ENCODE peak calls at places on chromosomes 3 and 15, in five cellular contexts. One of them, this sample, is unnamed.

GRCh38 chr3:27500051-27500450 is 15.9 kb upstream of the SLC4A7 start:
- DNase-seq in neural progenitor cell: no peak
- DNase-seq in GM10248: no peak
- DNase-seq in natural killer cell: no peak
- DNase-seq in osteocyte: no peak
- DNase-seq in this sample: no peak

GRCh38 chr3:61233828-61234227 is 17.4 kb downstream of the FHIT start:
- DNase-seq in osteocyte: no peak
- DNase-seq in neural progenitor cell: no peak
- DNase-seq in natural killer cell: no peak
- DNase-seq in GM10248: no peak
- DNase-seq in this sample: no peak

GRCh38 chr3:11650391-11650790 is 6.7 kb upstream of the VGLL4 start:
- DNase-seq in GM10248: no peak
- DNase-seq in natural killer cell: no peak
- DNase-seq in osteocyte: no peak
- DNase-seq in neural progenitor cell: no peak
- DNase-seq in this sample: no peak

GRCh38 chr3:40930131-40930538 is 269.2 kb upstream of the CTNNB1 start:
- DNase-seq in osteocyte: no peak
- DNase-seq in neural progenitor cell: no peak
- DNase-seq in natural killer cell: no peak
- DNase-seq in GM10248: no peak
- DNase-seq in this sample: no peak

GRCh38 chr15:31302778-31303433 is 23.7 kb upstream of the KLF13 start:
- DNase-seq in natural killer cell: no peak
- DNase-seq in neural progenitor cell: peak
- DNase-seq in osteocyte: peak
- DNase-seq in GM10248: peak
- DNase-seq in this sample: peak

GRCh38 chr3:43748179-43748578 is 57.4 kb downstream of the ABHD5 start:
- DNase-seq in GM10248: no peak
- DNase-seq in neural progenitor cell: no peak
- DNase-seq in natural killer cell: no peak
- DNase-seq in osteocyte: peak
- DNase-seq in this sample: no peak

GRCh38 chr3:46905661-46906451 is 28.3 kb downstream of the PTH1R start:
- DNase-seq in neural progenitor cell: no peak
- DNase-seq in natural killer cell: no peak
- DNase-seq in osteocyte: no peak
- DNase-seq in GM10248: no peak
- DNase-seq in this sample: no peak

GRCh38 chr3:29384640-29385039 is 103.8 kb downstream of the RBMS3 start:
- DNase-seq in osteocyte: no peak
- DNase-seq in neural progenitor cell: peak
- DNase-seq in GM10248: no peak
- DNase-seq in natural killer cell: no peak
- DNase-seq in this sample: no peak

GRCh38 chr3:171772427-171773056 is 37.7 kb downstream of the PLD1 start:
- DNase-seq in neural progenitor cell: peak
- DNase-seq in GM10248: peak
- DNase-seq in natural killer cell: no peak
- DNase-seq in osteocyte: no peak
- DNase-seq in this sample: peak

GRCh38 chr3:42733501-42734262 is 31.1 kb upstream of the HHATL start:
- DNase-seq in osteocyte: peak
- DNase-seq in GM10248: no peak
- DNase-seq in natural killer cell: no peak
- DNase-seq in neural progenitor cell: no peak
- DNase-seq in this sample: no peak

GRCh38 chr3:126543457-126544090 is 15.2 kb downstream of the C3orf22 start:
- DNase-seq in neural progenitor cell: no peak
- DNase-seq in osteocyte: peak
- DNase-seq in GM10248: no peak
- DNase-seq in natural killer cell: no peak
- DNase-seq in this sample: no peak

GRCh38 chr15:53116169-53116568 is 326.0 kb upstream of the ONECUT1 start:
- DNase-seq in osteocyte: no peak
- DNase-seq in natural killer cell: no peak
- DNase-seq in neural progenitor cell: no peak
- DNase-seq in GM10248: no peak
- DNase-seq in this sample: no peak

GRCh38 chr15:56598991-56599390 is 134.1 kb upstream of the MNS1 start:
- DNase-seq in GM10248: no peak
- DNase-seq in neural progenitor cell: no peak
- DNase-seq in osteocyte: no peak
- DNase-seq in natural killer cell: no peak
- DNase-seq in this sample: no peak

GRCh38 chr3:111669926-111670630 is 74.9 kb upstream of the ZBED2 start:
- DNase-seq in natural killer cell: no peak
- DNase-seq in osteocyte: no peak
- DNase-seq in GM10248: no peak
- DNase-seq in neural progenitor cell: no peak
- DNase-seq in this sample: no peak

GRCh38 chr15:65326109-65326508 is 21.6 kb downstream of the RNU5B-1 start:
- DNase-seq in osteocyte: no peak
- DNase-seq in neural progenitor cell: peak
- DNase-seq in natural killer cell: no peak
- DNase-seq in GM10248: no peak
- DNase-seq in this sample: no peak

GRCh38 chr3:120145498-120146285 is 51.4 kb upstream of the GSK3B start:
- DNase-seq in osteocyte: no peak
- DNase-seq in neural progenitor cell: no peak
- DNase-seq in GM10248: no peak
- DNase-seq in natural killer cell: no peak
- DNase-seq in this sample: peak

GRCh38 chr3:50594253-50594785 is 17.3 kb downstream of the CISH start:
- DNase-seq in neural progenitor cell: no peak
- DNase-seq in osteocyte: no peak
- DNase-seq in natural killer cell: no peak
- DNase-seq in GM10248: no peak
- DNase-seq in this sample: no peak

GRCh38 chr3:142003291-142003690 is 126.8 kb downstream of the ATP1B3 start:
- DNase-seq in osteocyte: no peak
- DNase-seq in GM10248: no peak
- DNase-seq in natural killer cell: no peak
- DNase-seq in neural progenitor cell: peak
- DNase-seq in this sample: no peak

GRCh38 chr3:141994856-141995255 is 118.4 kb downstream of the ATP1B3 start:
- DNase-seq in neural progenitor cell: no peak
- DNase-seq in natural killer cell: no peak
- DNase-seq in osteocyte: no peak
- DNase-seq in GM10248: no peak
- DNase-seq in this sample: no peak

GRCh38 chr3:141996437-141996836 is 120.0 kb downstream of the ATP1B3 start:
- DNase-seq in natural killer cell: no peak
- DNase-seq in GM10248: no peak
- DNase-seq in neural progenitor cell: no peak
- DNase-seq in osteocyte: no peak
- DNase-seq in this sample: no peak

GRCh38 chr3:142000341-142000870 is 124.0 kb downstream of the ATP1B3 start:
- DNase-seq in neural progenitor cell: no peak
- DNase-seq in GM10248: no peak
- DNase-seq in natural killer cell: no peak
- DNase-seq in osteocyte: no peak
- DNase-seq in this sample: no peak

DNA sequence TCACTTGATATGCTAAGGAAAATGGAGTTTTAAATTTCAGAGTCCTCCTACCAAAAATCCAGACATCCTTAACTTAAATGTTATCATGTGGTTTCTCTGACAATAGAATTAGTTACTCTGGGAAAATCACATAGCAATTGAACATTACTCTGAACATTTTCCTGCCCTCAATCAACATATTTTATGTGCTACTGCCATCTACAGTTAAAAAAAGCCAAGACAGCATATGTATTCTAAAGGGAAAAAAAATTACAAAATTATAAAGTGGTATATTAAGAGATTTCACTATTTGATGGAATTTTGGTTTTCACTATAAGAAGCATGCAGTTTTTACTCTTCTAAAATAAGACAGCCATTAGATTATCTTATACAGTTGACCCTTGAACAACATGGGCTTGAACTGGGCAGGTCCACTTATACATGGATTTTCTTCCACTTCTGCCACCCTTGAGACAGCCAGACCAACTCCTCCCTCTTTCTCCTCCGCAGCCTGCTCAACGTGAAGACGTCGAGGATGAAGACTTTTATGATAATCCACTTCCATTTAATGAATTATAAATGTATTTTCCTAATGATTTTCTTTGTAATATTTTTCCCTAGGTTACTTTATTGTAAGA is 122.3 kb downstream of the ATP1B3 start:
- DNase-seq in neural progenitor cell: no peak
- DNase-seq in osteocyte: no peak
- DNase-seq in GM10248: no peak
- DNase-seq in natural killer cell: no peak
- DNase-seq in this sample: no peak
- TF ChIP-seq CTCF in neural progenitor cell: no peak
- TF ChIP-seq CTCF in osteocyte: peak
- TF ChIP-seq CTCF in GM10248: peak
- TF ChIP-seq CTCF in natural killer cell: no peak
- TF ChIP-seq CTCF in this sample: peak

GRCh38 chr3:54299169-54299935 is 177.0 kb downstream of the CACNA2D3 start:
- DNase-seq in osteocyte: no peak
- DNase-seq in neural progenitor cell: no peak
- DNase-seq in natural killer cell: no peak
- DNase-seq in GM10248: no peak
- DNase-seq in this sample: no peak

DNA sequence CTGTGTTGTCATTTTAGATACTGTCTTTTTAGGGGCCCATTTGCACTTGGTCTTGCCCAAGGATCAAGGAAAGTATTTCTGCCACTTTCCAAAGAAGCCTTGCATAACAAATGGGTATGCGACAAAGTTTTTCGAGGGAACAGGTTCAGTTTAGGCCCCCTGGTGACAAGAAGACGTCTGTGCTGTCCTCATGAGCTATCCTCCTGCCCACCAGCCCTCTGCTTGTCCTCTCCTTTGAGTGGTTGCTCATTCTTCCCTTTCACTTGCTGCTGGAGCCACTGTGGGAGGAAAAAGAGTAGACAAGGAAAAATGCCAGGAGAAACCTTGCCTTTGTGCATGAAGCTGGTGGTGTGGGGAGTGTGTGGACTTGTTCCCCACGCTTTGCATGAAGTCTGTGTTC is 171.9 kb downstream of the CACNA2D3 start:
- DNase-seq in osteocyte: no peak
- DNase-seq in GM10248: no peak
- DNase-seq in neural progenitor cell: peak
- DNase-seq in natural killer cell: no peak
- DNase-seq in this sample: no peak
- TF ChIP-seq CTCF in osteocyte: no peak
- TF ChIP-seq CTCF in GM10248: no peak
- TF ChIP-seq CTCF in neural progenitor cell: peak
- TF ChIP-seq CTCF in natural killer cell: no peak
- TF ChIP-seq CTCF in this sample: no peak

GRCh38 chr3:184234224-184234623 is 4.8 kb downstream of the VWA5B2 start:
- DNase-seq in osteocyte: no peak
- DNase-seq in natural killer cell: no peak
- DNase-seq in neural progenitor cell: no peak
- DNase-seq in GM10248: no peak
- DNase-seq in this sample: peak
- TF ChIP-seq CTCF in osteocyte: no peak
- TF ChIP-seq CTCF in natural killer cell: no peak
- TF ChIP-seq CTCF in neural progenitor cell: no peak
- TF ChIP-seq CTCF in GM10248: no peak
- TF ChIP-seq CTCF in this sample: no peak

GRCh38 chr3:96022676-96023075 is 791.7 kb upstream of the EPHA6 start:
- DNase-seq in neural progenitor cell: no peak
- DNase-seq in GM10248: no peak
- DNase-seq in natural killer cell: no peak
- DNase-seq in osteocyte: no peak
- DNase-seq in this sample: no peak
- TF ChIP-seq CTCF in neural progenitor cell: peak
- TF ChIP-seq CTCF in GM10248: no peak
- TF ChIP-seq CTCF in natural killer cell: no peak
- TF ChIP-seq CTCF in osteocyte: peak
- TF ChIP-seq CTCF in this sample: no peak

GRCh38 chr3:125045965-125046364 is 9.8 kb downstream of the HEG1 start:
- DNase-seq in GM10248: no peak
- DNase-seq in natural killer cell: no peak
- DNase-seq in neural progenitor cell: no peak
- DNase-seq in osteocyte: no peak
- DNase-seq in this sample: no peak
- TF ChIP-seq CTCF in GM10248: no peak
- TF ChIP-seq CTCF in natural killer cell: no peak
- TF ChIP-seq CTCF in neural progenitor cell: no peak
- TF ChIP-seq CTCF in osteocyte: peak
- TF ChIP-seq CTCF in this sample: no peak

DNA sequence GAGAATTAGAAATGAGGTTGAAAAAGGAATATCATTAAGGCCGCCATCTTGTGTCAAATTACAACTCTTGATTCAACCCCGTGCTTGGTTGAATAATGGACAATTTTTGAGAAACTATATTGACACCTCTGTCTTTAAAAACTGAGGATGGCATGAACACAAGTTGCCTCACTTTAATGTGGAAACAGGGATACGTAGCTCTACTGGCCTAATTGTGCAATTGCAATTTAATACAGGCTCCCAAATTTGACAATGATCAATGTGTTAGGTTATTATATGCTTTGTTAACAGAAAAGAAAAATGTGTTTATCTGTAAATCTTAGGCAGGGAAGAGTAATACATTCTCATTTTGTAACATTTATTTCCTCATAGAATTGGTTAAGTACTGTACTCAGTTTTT is 77.1 kb upstream of the MCTP2 start:
- DNase-seq in natural killer cell: no peak
- DNase-seq in osteocyte: no peak
- DNase-seq in GM10248: no peak
- DNase-seq in neural progenitor cell: no peak
- DNase-seq in this sample: no peak
- TF ChIP-seq CTCF in natural killer cell: no peak
- TF ChIP-seq CTCF in osteocyte: no peak
- TF ChIP-seq CTCF in GM10248: no peak
- TF ChIP-seq CTCF in neural progenitor cell: peak
- TF ChIP-seq CTCF in this sample: no peak

This sample was measured in GM13977.